ENCODE peak calls at places on chromosomes 2 and 18, in seven cellular contexts. H is cardiac muscle cell, Q is neural progenitor cell, K is fibroblast of pulmonary artery, O is NB4, T is endothelial cell, I is mesothelial cell of epicardium. A is an unnamed sample.

GRCh38 chr18:48412339-48412929 is 3.3 kb upstream of the ZBTB7C start:
- DNase-seq in H (peak), Q (peak), K (peak), O (peak), T (peak), I (no peak), A (peak)

GRCh38 chr18:54679318-54680149 is 88.5 kb downstream of the DYNAP start:
- DNase-seq in H (peak), Q (peak), K (peak), O (peak), T (no peak), I (no peak), A (peak)

GRCh38 chr2:85611217-85611704 is 605 bp downstream of the C2orf68 start:
- DNase-seq in H (no peak), Q (no peak), K (no peak), O (no peak), T (no peak), I (no peak), A (peak)

GRCh38 chr18:58590827-58591226 is 38.1 kb downstream of the ALPK2 start:
- DNase-seq in H (peak), Q (no peak), K (no peak), O (no peak), T (no peak), I (no peak), A (no peak)

GRCh38 chr2:196112408-196113039 is 43.9 kb upstream of the DNAH7 start:
- DNase-seq in H (peak), Q (no peak), K (peak), O (peak), T (no peak), I (no peak), A (peak)

GRCh38 chr2:207256476-207257207 is 90.9 kb upstream of the KLF7 start:
- DNase-seq in H (peak), Q (no peak), K (peak), O (peak), T (no peak), I (no peak), A (peak)

GRCh38 chr18:73683618-73684238 is 463.9 kb downstream of the FBXO15 start:
- DNase-seq in H (peak), Q (no peak), K (no peak), O (no peak), T (no peak), I (no peak), A (peak)

GRCh38 chr2:12544221-12544558 is 172.5 kb upstream of the TRIB2 start:
- DNase-seq in H (no peak), Q (no peak), K (no peak), O (no peak), T (no peak), I (no peak), A (no peak)

GRCh38 chr2:73987948-73988700 is 3.4 kb downstream of the TET3 start:
- DNase-seq in H (peak), Q (no peak), K (no peak), O (no peak), T (no peak), I (no peak), A (no peak)

GRCh38 chr2:157785866-157786662 is 90.1 kb downstream of the ACVR1 start:
- DNase-seq in H (no peak), Q (no peak), K (no peak), O (no peak), T (no peak), I (no peak), A (no peak)

GRCh38 chr2:212595036-212595654 is 56.5 kb upstream of the ERBB4 start:
- DNase-seq in H (peak), Q (no peak), K (peak), O (peak), T (no peak), I (no peak), A (peak)

GRCh38 chr2:26458365-26459042 is 19.4 kb downstream of the OTOF start:
- DNase-seq in H (no peak), Q (no peak), K (no peak), O (no peak), T (no peak), I (no peak), A (no peak)

GRCh38 chr2:218311543-218311884 is 19.2 kb upstream of the TMBIM1 start:
- DNase-seq in H (no peak), Q (no peak), K (no peak), O (no peak), T (no peak), I (no peak), A (no peak)

DNA sequence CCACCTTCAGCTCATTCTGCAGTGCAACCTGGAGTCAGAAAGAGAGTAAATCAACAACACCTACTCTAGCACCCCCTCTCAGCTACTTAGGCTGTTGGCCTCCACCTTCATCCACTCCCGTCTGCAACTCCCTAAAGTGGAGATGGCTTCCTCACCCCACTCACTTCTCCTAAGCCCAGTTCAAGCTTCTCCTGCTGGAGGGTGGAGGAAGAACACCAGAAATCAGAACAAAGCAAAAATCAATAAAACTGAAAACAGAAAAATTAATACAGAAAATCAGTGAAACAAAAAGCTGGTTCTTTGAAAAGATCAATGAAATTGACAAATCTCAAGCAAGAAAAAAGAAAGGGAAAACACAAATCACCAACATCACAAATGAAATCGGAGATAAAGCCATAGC is 191.7 kb downstream of the ANAPC1 start:
- DNase-seq in H (no peak), Q (no peak), K (no peak), O (no peak), T (no peak), I (no peak), A (no peak)
- TF ChIP-seq CTCF in H (no peak), Q (no peak), K (peak), O (no peak), T (peak), I (peak), A (no peak)

DNA sequence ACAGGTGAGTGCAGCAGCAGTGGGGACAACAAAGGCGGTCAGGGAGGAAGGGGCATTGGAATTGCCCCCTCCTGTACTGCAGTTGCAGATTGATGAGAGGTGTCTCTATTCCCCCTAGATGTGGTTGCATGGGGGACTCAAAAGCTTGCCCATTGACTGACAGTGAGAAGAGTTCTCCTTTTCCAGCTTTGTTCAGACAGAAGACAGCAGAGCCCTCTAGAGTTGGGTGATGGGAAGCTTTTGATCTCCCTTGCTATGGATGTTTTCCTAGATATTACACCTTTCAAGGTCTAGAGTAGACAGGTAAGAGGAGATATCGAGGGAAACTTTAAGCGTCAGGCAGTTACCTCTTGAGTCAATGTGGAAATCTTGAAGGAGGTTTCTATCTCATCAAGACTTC is 2.9 kb downstream of the PROKR1 start:
- DNase-seq in H (no peak), Q (no peak), K (peak), O (peak), T (no peak), I (no peak), A (no peak)
- TF ChIP-seq CTCF in H (peak), Q (peak), K (peak), O (peak), T (no peak), I (no peak), A (no peak)

GRCh38 chr2:233349005-233349998 is 5.0 kb upstream of the DGKD start:
- DNase-seq in H (no peak), Q (no peak), K (no peak), O (peak), T (no peak), I (no peak), A (peak)

GRCh38 chr2:233352141-233352842 is 2.0 kb upstream of the DGKD start:
- DNase-seq in H (no peak), Q (no peak), K (no peak), O (no peak), T (no peak), I (no peak), A (no peak)

GRCh38 chr2:233353101-233353768 is 1.1 kb upstream of the DGKD start:
- DNase-seq in H (no peak), Q (no peak), K (no peak), O (no peak), T (no peak), I (no peak), A (no peak)

GRCh38 chr2:233351423-233351822 is 2.9 kb upstream of the DGKD start:
- DNase-seq in H (no peak), Q (no peak), K (no peak), O (peak), T (no peak), I (no peak), A (no peak)

GRCh38 chr2:233350708-233351107 is 3.6 kb upstream of the DGKD start:
- DNase-seq in H (peak), Q (no peak), K (peak), O (peak), T (no peak), I (no peak), A (peak)
- TF ChIP-seq CTCF in H (peak), Q (no peak), K (peak), O (no peak), T (no peak), I (no peak), A (peak)

DNA sequence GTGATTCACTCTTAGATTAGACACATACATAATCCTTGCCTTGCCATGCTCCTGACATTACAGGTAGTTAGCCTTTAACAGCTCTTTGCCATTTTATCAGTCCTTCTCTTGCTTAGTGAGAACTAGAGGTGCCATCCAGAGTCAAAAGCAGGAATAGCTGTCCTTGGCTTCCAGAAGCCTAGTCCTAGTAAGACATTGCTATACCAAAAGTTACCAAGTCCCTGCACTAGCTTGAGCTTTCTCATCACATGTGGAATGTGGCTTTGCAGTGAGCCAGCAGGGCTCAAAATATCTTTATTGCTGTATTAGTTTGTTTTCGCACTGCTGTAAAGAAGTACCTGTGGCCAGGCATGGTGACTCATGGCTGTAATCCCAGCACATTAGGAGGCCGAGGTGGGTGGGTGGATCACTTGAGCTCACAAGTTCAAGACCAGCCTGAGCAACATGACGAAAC is 104.7 kb upstream of the NOSTRIN start:
- DNase-seq in H (no peak), Q (no peak), K (no peak), O (no peak), T (no peak), I (no peak), A (no peak)
- TF ChIP-seq CTCF in H (no peak), Q (no peak), K (no peak), O (no peak), T (no peak), I (no peak), A (no peak)

GRCh38 chr18:21342372-21342771 is 100.3 kb downstream of the GREB1L start:
- DNase-seq in H (no peak), Q (peak), K (no peak), O (no peak), T (no peak), I (no peak), A (no peak)
- TF ChIP-seq CTCF in H (no peak), Q (no peak), K (no peak), O (no peak), T (no peak), I (no peak), A (no peak)

DNA sequence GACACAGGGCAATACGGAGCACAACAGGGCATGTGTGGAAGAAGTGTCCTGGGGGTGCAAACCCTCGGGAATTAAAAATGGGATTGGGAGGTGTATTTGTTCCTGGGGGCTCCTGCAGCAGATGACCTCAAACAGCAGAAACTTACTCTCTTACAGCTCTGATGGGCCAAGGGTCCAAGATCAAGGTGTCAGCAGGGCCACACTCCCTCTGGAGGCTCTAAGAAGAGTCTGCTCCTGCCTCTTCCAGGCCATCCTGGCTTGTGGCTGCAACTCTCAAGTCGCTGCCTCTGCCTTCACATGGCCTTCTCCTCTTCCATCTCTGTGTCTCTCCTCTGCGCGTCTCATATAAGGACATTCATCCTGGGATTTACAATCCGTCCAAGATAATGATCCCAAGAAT is 12.4 kb upstream of the SPATA3 start:
- DNase-seq in H (no peak), Q (no peak), K (no peak), O (no peak), T (no peak), I (no peak), A (no peak)
- TF ChIP-seq CTCF in H (no peak), Q (no peak), K (no peak), O (no peak), T (no peak), I (no peak), A (no peak)